ENCODE peak calls at places on chromosomes 3 and 15, in ten cellular contexts. G is HCEC 1CT; Q is activated effector memory CD4-positive, alpha-beta T cell treated with anti-CD3 and anti-CD28 coated beads, Interleukin-2, amount 50 U/mL, for 16 hours; F is HEK293T; P is activated CD4-positive, alpha-beta T cell treated with anti-CD3 and anti-CD28 coated beads, Interleukin-2, amount 50 U/mL, for 4 hours; B is GM23338; R is A549; T is HFFc6; K is heart right ventricle; D is stimulated activated CD4-positive, alpha-beta T cell treated with anti-CD3 and anti-CD28 coated beads, Interleukin-15, amount 100 ng/mL, for 48 hours. Y is an unnamed sample.

GRCh38 chr3:112297714-112298113 is 3.7 kb upstream of the SLC9C1 start:
- DNase-seq in K (no peak), F (no peak), R (no peak), P (no peak), G (no peak), B (no peak), D (no peak), T (no peak), Q (no peak), Y (no peak)

GRCh38 chr15:83284563-83285283 is at the start of gene BNC1:
- DNase-seq in B (peak), Q (no peak), P (no peak), K (no peak), T (no peak), G (no peak), D (no peak), R (no peak), F (no peak), Y (peak)

GRCh38 chr15:59200560-59200959 is 6.1 kb upstream of the LDHAL6B start:
- DNase-seq in D (no peak), Q (no peak), K (no peak), G (peak), F (no peak), P (no peak), B (no peak), R (no peak), T (peak), Y (no peak)

GRCh38 chr3:175246766-175247165 is 387.6 kb downstream of the NAALADL2 start:
- DNase-seq in B (no peak), D (no peak), Q (no peak), F (no peak), K (no peak), T (no peak), P (no peak), G (no peak), R (no peak), Y (no peak)

GRCh38 chr3:157174265-157174615 is 14.3 kb upstream of the CCNL1 start:
- DNase-seq in G (no peak), K (no peak), F (no peak), P (no peak), R (peak), T (no peak), Q (no peak), D (no peak), B (peak), Y (peak)

GRCh38 chr3:52150357-52150756 is 3.9 kb downstream of the POC1A start:
- DNase-seq in T (no peak), B (no peak), P (no peak), R (no peak), Q (no peak), K (no peak), F (no peak), D (no peak), G (no peak), Y (no peak)

GRCh38 chr3:119794971-119795612 is 13.2 kb downstream of the NR1I2 start:
- DNase-seq in B (peak), D (no peak), R (peak), F (no peak), T (no peak), K (no peak), Q (no peak), G (no peak), P (no peak), Y (peak)

GRCh38 chr15:87566236-87566635 is 690.3 kb downstream of the NTRK3 start:
- DNase-seq in B (no peak), R (no peak), Q (no peak), P (no peak), T (no peak), D (no peak), K (no peak), F (no peak), G (no peak), Y (no peak)

GRCh38 chr15:22786868-22787698 is 639 bp downstream of the NIPA1 start:
- DNase-seq in K (no peak), B (peak), T (no peak), G (peak), R (peak), D (no peak), F (peak), P (no peak), Q (peak), Y (peak)

GRCh38 chr3:86830566-86830965 is 160.4 kb downstream of the VGLL3 start:
- DNase-seq in F (no peak), T (peak), K (no peak), B (no peak), G (peak), P (no peak), D (no peak), Q (no peak), R (no peak), Y (no peak)

GRCh38 chr15:67227431-67227830 is 27.0 kb downstream of the AAGAB start:
- DNase-seq in P (no peak), R (no peak), D (no peak), T (no peak), G (no peak), F (no peak), K (no peak), B (no peak), Q (no peak), Y (no peak)

GRCh38 chr3:114214542-114215341 is 22.6 kb downstream of the ZNF80 start:
- DNase-seq in T (no peak), B (peak), Q (peak), K (no peak), G (no peak), F (no peak), D (no peak), P (no peak), R (no peak), Y (no peak)

GRCh38 chr15:58440181-58440910 is 8.6 kb downstream of the LIPC start:
- DNase-seq in Q (no peak), P (no peak), F (no peak), T (peak), D (no peak), R (peak), K (peak), B (no peak), G (peak), Y (peak)

GRCh38 chr15:101167791-101168462 is 83.9 kb downstream of the CHSY1 start:
- DNase-seq in D (peak), P (peak), R (peak), K (peak), Q (peak), F (no peak), G (peak), T (peak), B (no peak), Y (no peak)

GRCh38 chr3:46693038-46693896 is at the start of gene ALS2CL:
- DNase-seq in F (peak), P (peak), T (no peak), G (no peak), B (peak), R (peak), Q (peak), D (peak), K (peak), Y (peak)

GRCh38 chr3:150035400-150035799 is 64.7 kb upstream of the PFN2 start:
- DNase-seq in T (no peak), B (peak), Q (no peak), K (no peak), D (no peak), F (no peak), G (no peak), P (no peak), R (no peak), Y (peak)

GRCh38 chr15:33132722-33133345 is 61.7 kb downstream of the FMN1 start:
- DNase-seq in G (peak), B (peak), F (peak), K (no peak), R (peak), Q (no peak), P (no peak), D (no peak), T (peak), Y (peak)

GRCh38 chr15:38058596-38059075 is 124.2 kb downstream of the TMCO5A start:
- DNase-seq in B (peak), R (no peak), F (no peak), Q (no peak), K (no peak), G (no peak), T (no peak), D (no peak), P (no peak), Y (no peak)

GRCh38 chr3:12288466-12289129 is at the start of gene PPARG:
- DNase-seq in B (peak), K (peak), R (peak), Q (no peak), P (no peak), F (peak), G (peak), T (no peak), D (no peak), Y (no peak)

GRCh38 chr15:71808311-71809020 is 1.9 kb upstream of the NR2E3 start:
- DNase-seq in R (no peak), G (no peak), F (no peak), Q (no peak), K (no peak), B (no peak), T (no peak), D (no peak), P (no peak), Y (peak)

GRCh38 chr3:134543113-134543512 is 57.3 kb downstream of the CEP63 start:
- DNase-seq in G (no peak), B (no peak), K (no peak), D (no peak), R (no peak), F (no peak), Q (no peak), T (no peak), P (no peak), Y (no peak)

GRCh38 chr3:102904629-102905028 is 469.8 kb downstream of the ZPLD1 start:
- DNase-seq in F (no peak), P (no peak), Q (peak), G (no peak), R (no peak), T (no peak), K (no peak), D (no peak), B (no peak), Y (no peak)

GRCh38 chr3:145716519-145716918 is 444.5 kb downstream of the PLOD2 start:
- DNase-seq in F (no peak), Q (no peak), G (peak), D (no peak), P (no peak), T (no peak), R (no peak), K (no peak), B (no peak), Y (peak)

GRCh38 chr3:138726966-138727365 is 107.8 kb downstream of the PIK3CB start:
- DNase-seq in B (no peak), G (peak), D (no peak), F (no peak), P (no peak), R (no peak), Q (no peak), T (no peak), K (no peak), Y (no peak)

GRCh38 chr3:65785065-65785645 is 253.6 kb downstream of the MAGI1 start:
- DNase-seq in G (peak), F (peak), T (peak), R (peak), B (peak), P (no peak), K (peak), D (no peak), Q (no peak), Y (peak)

GRCh38 chr3:192079098-192079497 is 618.1 kb downstream of the PYDC2 start:
- DNase-seq in T (no peak), F (no peak), K (no peak), R (no peak), P (no peak), Q (no peak), D (no peak), B (peak), G (no peak), Y (peak)

GRCh38 chr15:89021224-89021623 is 67.0 kb upstream of the ABHD2 start:
- DNase-seq in T (no peak), Q (no peak), R (no peak), P (no peak), B (no peak), K (no peak), G (no peak), F (no peak), D (no peak), Y (no peak)

GRCh38 chr3:58058654-58059263 is 50.5 kb downstream of the FLNB start:
- DNase-seq in T (peak), F (no peak), B (no peak), K (no peak), Q (no peak), D (no peak), P (no peak), R (no peak), G (peak), Y (no peak)

GRCh38 chr3:48564022-48564421 is 441 bp upstream of the UCN2 start:
- DNase-seq in K (no peak), T (peak), F (no peak), B (no peak), P (no peak), G (peak), R (peak), Q (no peak), D (no peak), Y (no peak)

GRCh38 chr15:99762288-99762687 is 29.1 kb upstream of the LYSMD4 start:
- DNase-seq in B (no peak), G (peak), K (no peak), D (no peak), R (no peak), F (no peak), Q (no peak), P (no peak), T (no peak), Y (no peak)

GRCh38 chr3:186540444-186541226 is 3.5 kb downstream of the CRYGS start:
- DNase-seq in Q (peak), D (peak), G (peak), B (peak), F (peak), K (peak), P (peak), R (peak), T (peak), Y (peak)

GRCh38 chr3:9251055-9251786 is 1.8 kb upstream of the SRGAP3 start:
- DNase-seq in K (peak), T (no peak), P (no peak), F (no peak), G (no peak), R (no peak), D (no peak), B (no peak), Q (no peak), Y (no peak)

GRCh38 chr3:193465992-193466618 is 87.6 kb upstream of the ATP13A5 start:
- DNase-seq in F (no peak), G (no peak), K (no peak), D (no peak), R (no peak), Q (no peak), P (no peak), B (no peak), T (no peak), Y (no peak)

Y was measured in NCI-H82.